ENCODE peak calls at places on chromosomes 1 and 21, in four cellular contexts. P is ovary, L is IMR-90, Y is tibial artery. R is an unnamed sample.

GRCh38 chr1:29629814-29630516 is 393.6 kb downstream of the PTPRU start:
- DNase-seq in L (no peak), Y (no peak), P (no peak), R (no peak)

GRCh38 chr1:21161842-21162241 is 14.9 kb downstream of the EIF4G3 start:
- DNase-seq in P (no peak), L (no peak), Y (no peak), R (no peak)

GRCh38 chr1:84634536-84635205 is 55.6 kb downstream of the SSX2IP start:
- DNase-seq in P (no peak), Y (no peak), L (no peak), R (no peak)

GRCh38 chr1:87329051-87329755 is 523 bp downstream of the LMO4 start:
- DNase-seq in Y (peak; percentile 34), L (peak; percentile 33), P (peak; percentile 60), R (peak; percentile 58)

GRCh38 chr1:92487078-92487605 is 417 bp upstream of the GFI1 start:
- DNase-seq in P (no peak), Y (no peak), L (no peak), R (no peak)

GRCh38 chr1:213104604-213105003 is 53.6 kb downstream of the RPS6KC1 start:
- DNase-seq in Y (no peak), P (no peak), L (no peak), R (no peak)

GRCh38 chr1:62140666-62141065 is 54.0 kb upstream of the L1TD1 start:
- DNase-seq in P (no peak), L (no peak), Y (no peak), R (no peak)

GRCh38 chr1:211133841-211134669 is at the start of gene KCNH1:
- DNase-seq in P (peak; percentile 52), L (peak; percentile 69), Y (peak; percentile 66), R (peak; percentile 90)

GRCh38 chr1:240055978-240056772 is 35.5 kb upstream of the FMN2 start:
- DNase-seq in Y (no peak), P (no peak), L (no peak), R (no peak)

GRCh38 chr1:5891736-5892135 is 100.5 kb downstream of the NPHP4 start:
- DNase-seq in Y (no peak), L (peak; percentile 25), P (no peak), R (no peak)

GRCh38 chr1:224922404-224923164 is 6.9 kb upstream of the DNAH14 start:
- DNase-seq in Y (no peak), L (peak; percentile 39), P (no peak), R (no peak)

GRCh38 chr1:222861057-222861456 is 46.2 kb downstream of the DISP1 start:
- DNase-seq in L (no peak), P (no peak), Y (no peak), R (no peak)

GRCh38 chr1:58739851-58740466 is 40.1 kb upstream of the MYSM1 start:
- DNase-seq in Y (no peak), L (peak; percentile 71), P (no peak), R (no peak)

GRCh38 chr1:24683713-24684162 is 40.6 kb downstream of the SRRM1 start:
- DNase-seq in Y (no peak), P (no peak), L (peak; percentile 98), R (peak; percentile 34)

GRCh38 chr1:200916681-200917080 is 22.0 kb downstream of the INAVA start:
- DNase-seq in P (no peak), Y (no peak), L (no peak), R (no peak)

GRCh38 chr1:53069265-53069662 is 7.3 kb downstream of the PODN start:
- DNase-seq in P (no peak), L (no peak), Y (peak; percentile 10), R (no peak)

GRCh38 chr1:13751458-13751871 is 51.5 kb downstream of the PRDM2 start:
- DNase-seq in P (no peak), L (no peak), Y (no peak), R (no peak)

GRCh38 chr1:74686941-74687340 is 13.3 kb upstream of the ERICH3 start:
- DNase-seq in P (no peak), Y (no peak), L (no peak), R (no peak)

GRCh38 chr1:17759114-17759513 is 4.0 kb downstream of the ACTL8 start:
- DNase-seq in P (no peak), Y (no peak), L (no peak), R (no peak)

GRCh38 chr1:52368383-52369172 is 2.6 kb upstream of the CC2D1B start:
- DNase-seq in P (peak; percentile 45), L (peak; percentile 32), Y (no peak), R (peak; percentile 50)

GRCh38 chr1:171251741-171252300 is 3.5 kb downstream of the FMO1 start:
- DNase-seq in P (peak; percentile 55), Y (no peak), L (peak; percentile 33), R (peak; percentile 41)

GRCh38 chr1:54124472-54124871 is 28.3 kb downstream of the CDCP2 start:
- DNase-seq in P (no peak), L (no peak), Y (no peak), R (no peak)

GRCh38 chr1:153679337-153680119 is 1.0 kb downstream of the NPR1 start:
- DNase-seq in L (no peak), Y (no peak), P (peak; percentile 52), R (peak; percentile 70)

GRCh38 chr1:223716302-223716862 is 4.0 kb downstream of the CAPN2 start:
- DNase-seq in P (no peak), L (no peak), Y (no peak), R (no peak)

GRCh38 chr1:222617367-222617951 is 438 bp upstream of the MIA3 start:
- DNase-seq in Y (peak; percentile 95), P (peak; percentile 98), L (peak; percentile 98), R (peak; percentile 98)

GRCh38 chr21:45871616-45872236 is 109.8 kb upstream of the COL6A1 start:
- DNase-seq in L (no peak), P (no peak), Y (no peak), R (no peak)

GRCh38 chr1:110051262-110051648 is 16.8 kb downstream of the STRIP1 start:
- DNase-seq in Y (no peak), L (peak; percentile 52), P (no peak), R (no peak)

GRCh38 chr1:155392898-155393411 is 72.3 kb downstream of the RUSC1 start:
- DNase-seq in P (no peak), Y (no peak), L (peak; percentile 55), R (peak; percentile 83)

GRCh38 chr1:115283249-115283648 is 54.8 kb downstream of the NGF start:
- DNase-seq in P (no peak), L (no peak), Y (peak; percentile 44), R (peak; percentile 80)

GRCh38 chr1:24619376-24619775 is 23.7 kb upstream of the SRRM1 start:
- DNase-seq in Y (no peak), L (no peak), P (no peak), R (no peak)

GRCh38 chr1:198929111-198929604 is 290.3 kb downstream of the PTPRC start:
- DNase-seq in Y (no peak), P (no peak), L (no peak), R (no peak)

GRCh38 chr1:205481629-205482071 is 22.8 kb upstream of the CDK18 start:
- DNase-seq in Y (no peak), P (no peak), L (no peak), R (no peak)

GRCh38 chr1:105172803-105173202 is 1423.1 kb downstream of the AMY1C start:
- DNase-seq in Y (no peak), L (no peak), P (no peak), R (no peak)

GRCh38 chr1:7135463-7135862 is 350.2 kb downstream of the CAMTA1 start:
- DNase-seq in Y (no peak), L (no peak), P (no peak), R (no peak)

GRCh38 chr1:26419494-26419893 is 8.9 kb downstream of the LIN28A start:
- DNase-seq in L (no peak), P (no peak), Y (no peak), R (no peak)

GRCh38 chr1:228148971-228149340 is 774 bp upstream of the GJC2 start:
- DNase-seq in P (peak; percentile 31), L (no peak), Y (no peak), R (no peak)
- H3K4me1 ChIP-seq in P (peaks cover 25% of the 10 kb centered on the region), L (peaks cover 23% of the 10 kb centered on the region), Y (peaks cover 9% of the 10 kb centered on the region), R (peaks cover 15% of the 10 kb centered on the region)

GRCh38 chr1:8818325-8818775 is 910 bp upstream of the RERE start:
- DNase-seq in Y (peak; percentile 66), P (peak; percentile 66), L (peak; percentile 82), R (no peak)
- H3K4me3 ChIP-seq in Y (peak overlapping the region; percentile 72), P (peak overlapping the region; percentile 84), L (peak overlapping the region; percentile 73), R (peak overlapping the region; percentile 82)

DNA sequence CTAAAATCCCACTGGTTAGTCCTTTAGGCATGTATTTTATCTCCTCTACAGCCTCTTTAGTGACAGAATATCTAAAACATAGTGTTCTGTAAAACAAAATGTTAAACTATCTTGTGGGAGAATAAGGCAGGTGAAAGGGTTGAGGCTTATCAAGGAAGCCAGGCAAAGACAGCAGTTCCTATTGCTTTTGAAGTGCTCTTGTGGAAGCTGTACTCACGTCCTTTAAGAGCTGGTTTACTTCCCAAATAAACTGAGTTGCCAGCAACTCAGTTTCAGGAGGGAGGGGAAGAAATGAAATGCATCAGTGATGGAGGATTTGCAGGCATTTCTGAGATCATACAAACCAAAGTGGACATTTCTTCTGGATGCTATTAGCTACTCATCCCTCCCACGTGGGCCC is 529.7 kb upstream of the ZRANB2 start:
- DNase-seq in P (no peak), Y (no peak), L (no peak), R (no peak)
- H3K4me1 ChIP-seq in P (no peaks in the 10 kb centered on the region), Y (no peaks in the 10 kb centered on the region), L (no peaks in the 10 kb centered on the region), R (no peaks in the 10 kb centered on the region)

DNA sequence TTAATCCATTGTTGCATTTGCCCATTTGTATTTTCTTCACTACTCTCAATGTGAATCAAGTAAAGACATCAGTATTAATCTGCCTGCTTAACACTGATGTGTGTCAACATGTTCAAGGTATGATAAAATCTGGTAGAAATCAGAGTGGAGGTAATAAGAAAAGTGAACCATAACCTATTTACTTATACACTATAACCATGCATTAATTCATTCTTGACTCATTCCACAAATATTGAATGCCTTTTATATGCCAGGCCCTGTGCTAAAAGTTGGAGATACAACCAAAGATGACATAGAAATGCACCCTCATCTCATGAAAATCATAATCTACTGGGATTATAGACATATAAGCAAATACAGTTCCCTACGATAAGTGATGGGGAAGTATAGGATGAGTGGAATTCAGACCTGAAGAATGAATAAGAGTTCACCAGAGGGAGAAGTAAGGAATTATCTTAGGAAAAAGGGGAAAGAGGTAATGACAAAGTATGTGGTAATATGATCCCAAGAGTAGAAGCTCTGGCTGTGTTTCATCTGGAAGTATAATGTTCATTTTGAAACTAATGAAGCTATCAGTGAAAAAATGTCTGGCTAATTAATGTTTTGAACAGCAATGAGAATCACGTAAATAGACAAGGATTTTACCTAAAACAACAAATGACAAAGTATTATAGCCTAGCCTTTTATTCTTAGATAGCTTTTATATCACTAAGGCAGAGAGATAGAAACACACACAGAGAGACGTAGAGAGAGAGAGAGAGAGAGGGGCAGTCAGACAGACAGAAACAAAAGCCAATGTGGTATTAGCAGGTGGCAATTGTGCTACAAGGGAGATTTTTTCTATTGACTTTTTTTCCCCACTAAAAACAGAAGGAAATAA is 7.0 kb upstream of the RWDD3 start:
- DNase-seq in Y (no peak), P (no peak), L (no peak), R (no peak)
- H3K4me3 ChIP-seq in Y (no peak overlapping the region), P (no peak overlapping the region), L (no peak overlapping the region), R (no peak overlapping the region)

GRCh38 chr1:183648042-183648441 is 5.1 kb downstream of the APOBEC4 start:
- DNase-seq in L (no peak), P (no peak), Y (no peak), R (no peak)
- H3K4me1 ChIP-seq in L (no peaks in the 10 kb centered on the region), P (no peaks in the 10 kb centered on the region), Y (no peaks in the 10 kb centered on the region), R (no peaks in the 10 kb centered on the region)

DNA sequence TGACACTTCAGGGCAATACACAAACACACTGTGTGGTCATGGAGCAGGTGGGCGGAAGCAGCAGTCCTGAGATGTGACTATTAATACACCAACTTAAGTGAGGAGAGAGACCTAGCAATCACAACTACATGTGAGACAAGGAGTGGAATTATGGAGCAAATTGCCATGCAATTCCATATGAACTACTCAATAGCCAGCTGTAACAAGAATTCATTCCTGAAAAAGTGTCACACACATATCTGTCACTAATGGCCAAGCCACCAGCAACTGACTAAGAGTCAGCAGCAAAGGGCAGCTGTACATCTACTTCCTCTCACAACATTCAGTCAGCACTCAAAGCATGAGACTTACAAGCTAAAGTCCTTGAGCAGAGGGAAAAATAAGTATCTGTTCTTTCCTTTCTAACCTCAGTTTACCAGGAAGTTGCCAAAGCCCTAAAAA is 46.2 kb downstream of the GPR3 start:
- DNase-seq in Y (no peak), P (no peak), L (no peak), R (no peak)
- H3K4me3 ChIP-seq in Y (no peak overlapping the region), P (no peak overlapping the region), L (no peak overlapping the region), R (no peak overlapping the region)

R was measured in right cardiac atrium.